ENCODE peak calls at places on chromosomes 2 and 18, in ten cellular contexts. T is SK-N-SH, I is thyroid gland, H is GM12878, P is A549, B is AG10803, K is left ventricle myocardium inferior, S is cardiac muscle cell, O is tibial artery, W is LNCaP clone FGC. G is an unnamed sample.

GRCh38 chr2:121475811-121476571 is 54.7 kb upstream of the RNU4ATAC start:
- DNase-seq in K (no peak), T (no peak), P (no peak), S (no peak), I (no peak), W (peak; percentile 17), O (no peak), B (no peak), H (no peak), G (no peak)

GRCh38 chr2:54615832-54616534 is 107.5 kb upstream of the EML6 start:
- DNase-seq in S (peak; percentile 72), P (no peak), T (no peak), K (no peak), O (no peak), I (no peak), W (no peak), H (no peak), B (no peak), G (no peak)

GRCh38 chr2:86633094-86633740 is 9.6 kb upstream of the RNF103 start:
- DNase-seq in S (no peak), K (peak; percentile 22), W (no peak), I (no peak), O (no peak), P (no peak), T (peak; percentile 21), B (no peak), H (no peak), G (no peak)

GRCh38 chr2:6887783-6888192 is 10.2 kb downstream of the RSAD2 start:
- DNase-seq in P (no peak), O (no peak), B (no peak), S (no peak), K (no peak), H (no peak), T (no peak), I (no peak), W (no peak), G (no peak)

GRCh38 chr2:99880148-99880983 is 262.0 kb downstream of the AFF3 start:
- DNase-seq in H (no peak), W (no peak), T (peak; percentile 20), O (no peak), S (peak; percentile 33), B (peak; percentile 55), I (no peak), K (no peak), P (no peak), G (peak; percentile 74)

GRCh38 chr2:201622306-201622705 is 21.0 kb downstream of the TMEM237 start:
- DNase-seq in O (no peak), S (no peak), H (no peak), T (no peak), W (no peak), B (no peak), K (no peak), I (no peak), P (no peak), G (peak; percentile 15)

GRCh38 chr2:30721241-30721640 is 86.0 kb downstream of the CAPN13 start:
- DNase-seq in W (no peak), O (peak; percentile 48), B (no peak), S (no peak), H (no peak), K (no peak), P (no peak), I (no peak), T (no peak), G (no peak)

GRCh38 chr2:127098711-127099110 is 8.2 kb downstream of the BIN1 start:
- DNase-seq in K (no peak), T (peak; percentile 68), H (no peak), P (no peak), S (no peak), O (no peak), I (no peak), B (no peak), W (no peak), G (no peak)

GRCh38 chr18:12283256-12283655 is 24.8 kb upstream of the TUBB6 start:
- DNase-seq in B (peak; percentile 26), P (peak; percentile 27), S (peak; percentile 52), H (no peak), O (no peak), T (no peak), K (no peak), I (no peak), W (no peak), G (peak; percentile 61)
- TF ChIP-seq CTCF in B (peak; percentile 27), P (no peak), S (peak; percentile 38), H (no peak), O (no peak), T (peak; percentile 43), K (no peak), I (no peak), W (no peak), G (peak; percentile 57)

GRCh38 chr18:59899298-59900221 is at the start of gene PMAIP1:
- DNase-seq in P (peak; percentile 91), I (peak; percentile 79), H (no peak), S (peak; percentile 93), K (peak; percentile 83), O (peak; percentile 80), W (peak; percentile 79), B (peak; percentile 93), T (peak; percentile 96), G (peak; percentile 97)

GRCh38 chr18:59898609-59899297 is 1.0 kb upstream of the PMAIP1 start:
- DNase-seq in H (no peak), B (no peak), W (no peak), O (no peak), I (no peak), S (no peak), K (no peak), P (no peak), T (no peak), G (peak; percentile 38)

GRCh38 chr18:59897321-59897954 is 2.4 kb upstream of the PMAIP1 start:
- DNase-seq in O (no peak), P (no peak), T (no peak), S (no peak), B (no peak), I (no peak), H (no peak), K (no peak), W (no peak), G (no peak)

GRCh38 chr18:59900222-59901128 is 679 bp downstream of the PMAIP1 start:
- DNase-seq in I (peak; percentile 11), H (no peak), T (peak; percentile 68), W (no peak), P (peak; percentile 63), K (peak; percentile 23), O (no peak), B (peak; percentile 69), S (peak; percentile 26), G (peak; percentile 92)

DNA sequence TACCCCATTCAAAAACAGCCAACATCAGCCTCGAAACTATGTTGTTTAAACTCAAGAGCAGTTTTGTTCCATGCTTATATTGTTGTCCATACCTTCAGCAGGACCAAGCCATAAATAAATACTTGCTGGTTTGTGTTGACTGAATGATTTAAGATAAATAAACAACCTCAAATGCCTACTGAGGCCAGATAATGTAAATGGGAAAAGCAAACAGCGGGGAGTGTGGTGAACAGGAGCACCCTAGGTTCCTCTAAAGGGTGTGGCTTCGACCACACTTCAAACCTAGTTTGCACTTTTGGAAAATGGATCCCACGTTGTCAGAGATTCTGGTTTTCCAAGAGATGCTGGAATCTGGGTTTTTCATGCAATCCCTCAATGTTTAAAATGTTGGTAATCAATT is 1.7 kb upstream of the PMAIP1 start:
- DNase-seq in H (no peak), S (no peak), O (no peak), W (no peak), T (no peak), I (no peak), P (no peak), B (no peak), K (no peak), G (no peak)
- H3K4me3 ChIP-seq in H (peak overlapping the region; percentile 84), S (no peak overlapping the region), O (no peak overlapping the region), W (no peak overlapping the region), T (no peak overlapping the region), I (no peak overlapping the region), P (no peak overlapping the region), B (peak overlapping the region; percentile 84), K (no peak overlapping the region), G (no peak overlapping the region)

GRCh38 chr2:81895620-81896245 is 1591.2 kb upstream of the LRRTM1 start:
- DNase-seq in O (no peak), P (no peak), I (no peak), H (no peak), S (no peak), K (no peak), B (no peak), W (no peak), T (no peak), G (no peak)

DNA sequence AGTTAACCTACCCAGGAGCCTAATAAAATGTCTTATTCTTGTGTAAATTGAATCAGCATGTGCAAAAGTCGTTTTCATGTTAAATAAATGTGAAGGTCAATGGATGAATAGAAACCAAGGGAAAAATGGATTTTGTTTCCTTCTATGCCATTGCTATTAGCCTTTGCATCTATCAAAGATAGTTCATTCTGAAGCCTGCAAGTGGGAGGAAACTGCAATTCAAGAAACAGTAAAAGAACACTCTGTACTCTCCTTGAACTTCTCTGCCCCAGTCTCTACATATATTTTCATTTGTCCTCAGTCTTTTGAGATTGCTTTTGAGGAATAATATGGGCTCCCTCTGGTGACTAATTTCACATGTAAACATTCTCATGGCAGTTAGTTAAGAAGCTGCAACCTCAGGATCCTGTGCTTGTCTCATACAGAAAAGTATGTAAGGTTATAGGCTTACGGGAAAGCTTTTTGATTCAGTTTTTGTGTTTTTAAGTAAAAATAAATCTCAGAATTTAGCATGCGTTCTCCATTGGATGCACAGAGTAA is 1590.0 kb upstream of the LRRTM1 start:
- DNase-seq in S (peak; percentile 21), B (no peak), H (no peak), P (no peak), I (no peak), O (no peak), T (no peak), K (no peak), W (peak; percentile 46), G (peak; percentile 7)
- TF ChIP-seq CTCF in S (no peak), B (no peak), H (no peak), P (no peak), I (no peak), O (no peak), T (no peak), K (no peak), W (peak; percentile 36), G (no peak)

GRCh38 chr18:79259218-79259617 is 136.5 kb upstream of the NFATC1 start:
- DNase-seq in B (no peak), K (no peak), W (no peak), T (no peak), I (no peak), H (no peak), P (no peak), O (no peak), S (no peak), G (no peak)

GRCh38 chr18:79260023-79260422 is 135.7 kb upstream of the NFATC1 start:
- DNase-seq in B (no peak), S (no peak), I (no peak), H (no peak), P (no peak), T (no peak), K (no peak), O (no peak), W (no peak), G (no peak)

GRCh38 chr18:79260510-79260909 is 135.2 kb upstream of the NFATC1 start:
- DNase-seq in S (no peak), H (no peak), W (no peak), T (no peak), K (no peak), O (no peak), P (no peak), I (no peak), B (no peak), G (no peak)

GRCh38 chr18:79258447-79258846 is 137.3 kb upstream of the NFATC1 start:
- DNase-seq in W (no peak), B (no peak), T (no peak), H (no peak), P (no peak), K (no peak), S (no peak), O (no peak), I (no peak), G (no peak)

DNA sequence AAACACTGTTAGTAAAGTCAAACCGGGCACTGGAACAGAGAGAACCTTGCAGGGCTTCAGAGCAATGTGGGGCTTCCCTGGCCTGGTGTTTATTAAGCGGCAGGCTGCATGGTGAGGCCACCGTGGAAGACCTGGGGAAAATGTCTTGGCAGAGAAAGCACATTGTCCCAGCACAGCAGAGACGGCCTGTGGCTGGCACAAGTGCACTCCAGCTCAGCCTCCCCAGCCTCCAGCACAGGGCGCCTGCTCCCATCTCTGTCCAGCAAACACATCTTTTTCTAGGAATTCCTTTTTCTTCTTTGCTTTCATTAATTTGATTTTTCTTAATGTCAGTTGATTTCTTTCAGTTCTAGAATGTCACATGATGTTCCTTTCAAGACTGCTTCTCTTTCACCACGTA is 138.2 kb upstream of the NFATC1 start:
- DNase-seq in S (no peak), O (no peak), B (no peak), T (no peak), K (no peak), H (no peak), I (no peak), W (no peak), P (no peak), G (no peak)
- H3K4me3 ChIP-seq in S (no peak overlapping the region), O (no peak overlapping the region), B (no peak overlapping the region), T (no peak overlapping the region), K (no peak overlapping the region), H (no peak overlapping the region), I (no peak overlapping the region), W (no peak overlapping the region), P (no peak overlapping the region), G (no peak overlapping the region)

G was measured in choroid plexus epithelial cell.